ENCODE peak calls at places on chromosome 7, in seven cellular contexts. N is astrocyte of the cerebellum, Q is fibroblast of mammary gland, K is KBM-7, G is GM23248, M is activated T-cell treated with anti-CD3 and anti-CD28 coated beads for 1 hour, X is IMR-90. Y is an unnamed sample.

GRCh38 chr7:76372984-76373833 is 14.4 kb upstream of the YWHAG start:
- DNase-seq in N (no peak), Q (peak), K (no peak), G (peak), M (no peak), X (peak), Y (peak)

GRCh38 chr7:94129443-94130140 is 125.4 kb upstream of the BET1 start:
- DNase-seq in N (peak), Q (peak), K (no peak), G (peak), M (no peak), X (peak), Y (peak)

GRCh38 chr7:47292832-47293309 is 289.0 kb downstream of the TNS3 start:
- DNase-seq in N (no peak), Q (no peak), K (no peak), G (no peak), M (no peak), X (peak), Y (peak)

GRCh38 chr7:103651558-103651957 is 205.6 kb upstream of the SLC26A5 start:
- DNase-seq in N (no peak), Q (no peak), K (no peak), G (no peak), M (no peak), X (no peak), Y (no peak)

GRCh38 chr7:46493196-46493595 is 572.1 kb upstream of the IGFBP3 start:
- DNase-seq in N (no peak), Q (no peak), K (no peak), G (no peak), M (no peak), X (no peak), Y (no peak)

GRCh38 chr7:4957847-4958476 is 1.0 kb downstream of the MMD2 start:
- DNase-seq in N (no peak), Q (no peak), K (no peak), G (no peak), M (no peak), X (no peak), Y (no peak)

GRCh38 chr7:141593134-141593533 is 41.9 kb downstream of the AGK start:
- DNase-seq in N (no peak), Q (peak), K (no peak), G (peak), M (no peak), X (peak), Y (peak)

GRCh38 chr7:28708033-28708451 is 250.1 kb downstream of the TRIL start:
- DNase-seq in N (peak), Q (peak), K (no peak), G (peak), M (no peak), X (peak), Y (peak)

GRCh38 chr7:29977926-29978652 is 11.5 kb downstream of the SCRN1 start:
- DNase-seq in N (no peak), Q (no peak), K (peak), G (no peak), M (no peak), X (no peak), Y (no peak)

GRCh38 chr7:55252386-55252785 is 112.8 kb upstream of the LANCL2 start:
- DNase-seq in N (no peak), Q (no peak), K (no peak), G (peak), M (no peak), X (no peak), Y (no peak)

GRCh38 chr7:79339208-79339925 is 114.1 kb downstream of the MAGI2 start:
- DNase-seq in N (no peak), Q (no peak), K (no peak), G (no peak), M (no peak), X (no peak), Y (no peak)

GRCh38 chr7:145016068-145016467 is 180.2 kb upstream of the TPK1 start:
- DNase-seq in N (no peak), Q (no peak), K (no peak), G (no peak), M (no peak), X (no peak), Y (no peak)

GRCh38 chr7:123499211-123499968 is 35.0 kb downstream of the IQUB start:
- DNase-seq in N (no peak), Q (no peak), K (no peak), G (no peak), M (no peak), X (no peak), Y (peak)

GRCh38 chr7:70953388-70953787 is 178.6 kb upstream of the GALNT17 start:
- DNase-seq in N (no peak), Q (no peak), K (no peak), G (no peak), M (no peak), X (no peak), Y (no peak)

GRCh38 chr7:70353310-70353947 is 755.2 kb downstream of the AUTS2 start:
- DNase-seq in N (no peak), Q (peak), K (no peak), G (peak), M (no peak), X (no peak), Y (peak)

GRCh38 chr7:40827217-40828085 is 692.6 kb downstream of the SUGCT start:
- DNase-seq in N (no peak), Q (peak), K (no peak), G (peak), M (no peak), X (no peak), Y (peak)

GRCh38 chr7:20340839-20341238 is 10.1 kb downstream of the ITGB8 start:
- DNase-seq in N (peak), Q (no peak), K (no peak), G (no peak), M (no peak), X (no peak), Y (no peak)